ENCODE peak calls at places on chromosome 12, in five cellular contexts. E is WERI-Rb-1, B is neural progenitor cell, Q is brain microvascular endothelial cell, N is IMR-90. Z is an unnamed sample.

GRCh38 chr12:12663644-12664294 is 32.2 kb downstream of the GPR19 start:
- DNase-seq in N (no peak), E (no peak), Q (no peak), B (no peak), Z (no peak)

GRCh38 chr12:868722-869121 is 80.8 kb downstream of the RAD52 start:
- DNase-seq in E (no peak), B (peak; percentile 32), Q (no peak), N (no peak), Z (no peak)

GRCh38 chr12:94753071-94753779 is 102.9 kb upstream of the TMCC3 start:
- DNase-seq in E (no peak), B (peak; percentile 57), Q (no peak), N (no peak), Z (no peak)

GRCh38 chr12:125142601-125143000 is 77.4 kb downstream of the AACS start:
- DNase-seq in E (no peak), Q (no peak), B (no peak), N (no peak), Z (no peak)

GRCh38 chr12:76024942-76025600 is 6.5 kb downstream of the PHLDA1 start:
- DNase-seq in Q (peak; percentile 68), N (peak; percentile 90), E (no peak), B (no peak), Z (peak; percentile 59)

GRCh38 chr12:3933074-3933818 is 60.0 kb upstream of the PARP11 start:
- DNase-seq in E (no peak), N (no peak), Q (no peak), B (no peak), Z (no peak)

GRCh38 chr12:65761301-65761700 is 63.0 kb upstream of the HMGA2 start:
- DNase-seq in E (no peak), B (no peak), N (no peak), Q (no peak), Z (no peak)

GRCh38 chr12:51531982-51532497 is 59.0 kb upstream of the SCN8A start:
- DNase-seq in Q (peak; percentile 58), E (peak; percentile 86), B (peak; percentile 82), N (peak; percentile 76), Z (peak; percentile 48)

GRCh38 chr12:18646307-18646706 is 91.5 kb downstream of the PLCZ1 start:
- DNase-seq in N (no peak), B (no peak), Q (no peak), E (no peak), Z (no peak)

GRCh38 chr12:106224392-106224706 is 23.5 kb downstream of the CKAP4 start:
- DNase-seq in E (no peak), B (no peak), N (no peak), Q (no peak), Z (no peak)

GRCh38 chr12:88684610-88685009 is 104.3 kb upstream of the KITLG start:
- DNase-seq in N (no peak), E (no peak), Q (no peak), B (no peak), Z (no peak)

GRCh38 chr12:14776236-14776959 is 26.9 kb downstream of the WBP11 start:
- DNase-seq in B (no peak), Q (no peak), E (no peak), N (peak; percentile 29), Z (no peak)
- H3K27me3 ChIP-seq in B (peaks cover 9% of the 10 kb centered on the region), Q (no peaks in the 10 kb centered on the region), E (no peaks in the 10 kb centered on the region), N (no peaks in the 10 kb centered on the region), Z (no peaks in the 10 kb centered on the region)

GRCh38 chr12:117714203-117714602 is 254.6 kb downstream of the KSR2 start:
- DNase-seq in E (no peak), B (no peak), Q (no peak), N (no peak), Z (no peak)
- TF ChIP-seq CTCF in E (no peak), B (no peak), Q (no peak), N (no peak), Z (no peak)

GRCh38 chr12:15827136-15827535 is 37.9 kb upstream of the EPS8 start:
- DNase-seq in B (no peak), E (no peak), Q (no peak), N (no peak), Z (no peak)
- H3K27me3 ChIP-seq in B (no peaks in the 10 kb centered on the region), E (no peaks in the 10 kb centered on the region), Q (no peaks in the 10 kb centered on the region), N (no peaks in the 10 kb centered on the region), Z (no peaks in the 10 kb centered on the region)

GRCh38 chr12:73935817-73936216 is 601.8 kb upstream of the ATXN7L3B start:
- DNase-seq in Q (no peak), N (no peak), B (peak; percentile 25), E (no peak), Z (no peak)
- TF ChIP-seq CTCF in Q (peak; percentile 49), N (no peak), B (peak; percentile 51), E (peak; percentile 26), Z (no peak)